ENCODE peak calls at places on chromosome 1, in nine cellular contexts. U, Q, I, N, O, A, T, E and H are unnamed samples. For H3K9me3, the result is how much of the 10 kb centered on the place peaks cover.

GRCh38 chr1:173330149-173330951 is 123.2 kb upstream of the TNFSF4 start:
- DNase-seq in Q (no peak), T (peak), O (no peak), E (no peak), N (no peak), A (no peak), U (no peak), I (no peak), H (no peak)

GRCh38 chr1:168081373-168082007 is 55.2 kb downstream of the GPR161 start:
- DNase-seq in T (peak), U (no peak), N (no peak), Q (peak), O (no peak), E (peak), A (no peak), I (no peak), H (no peak)

GRCh38 chr1:87176514-87176913 is 152.2 kb upstream of the LMO4 start:
- DNase-seq in A (no peak), Q (no peak), T (no peak), N (no peak), E (no peak), U (no peak), I (no peak), O (no peak), H (no peak)

GRCh38 chr1:181134543-181135461 is 46.3 kb downstream of the IER5 start:
- DNase-seq in E (peak), I (peak), T (peak), U (no peak), Q (peak), A (no peak), O (no peak), N (peak), H (no peak)

GRCh38 chr1:45998218-45998617 is 134.2 kb downstream of the PIK3R3 start:
- DNase-seq in T (no peak), I (no peak), N (no peak), O (no peak), A (no peak), Q (no peak), E (no peak), U (no peak), H (no peak)

GRCh38 chr1:22295856-22296255 is 153.0 kb upstream of the WNT4 start:
- DNase-seq in E (no peak), Q (no peak), O (no peak), T (no peak), A (no peak), N (no peak), U (no peak), I (no peak), H (no peak)

GRCh38 chr1:103220503-103221095 is 112.3 kb upstream of the COL11A1 start:
- DNase-seq in N (no peak), A (no peak), U (no peak), E (no peak), T (peak), Q (no peak), O (no peak), I (no peak), H (no peak)

GRCh38 chr1:229272164-229273158 is 1.6 kb downstream of the RAB4A start:
- DNase-seq in I (no peak), O (no peak), Q (no peak), A (no peak), T (no peak), E (no peak), U (no peak), N (no peak), H (no peak)

GRCh38 chr1:2836333-2836970 is 35.0 kb upstream of the TTC34 start:
- DNase-seq in E (no peak), I (no peak), A (no peak), N (no peak), Q (no peak), U (no peak), O (no peak), T (no peak), H (no peak)

GRCh38 chr1:118119111-118119510 is 65.9 kb downstream of the SPAG17 start:
- DNase-seq in A (no peak), O (no peak), T (no peak), U (no peak), I (no peak), E (no peak), N (no peak), Q (no peak), H (no peak)

GRCh38 chr1:246725191-246725590 is 982 bp downstream of the SCCPDH start:
- DNase-seq in O (no peak), N (no peak), A (no peak), T (no peak), Q (no peak), U (no peak), I (no peak), E (no peak), H (no peak)
- H3K9me3 ChIP-seq in O (under half), N (under half), A (under half), T (under half), Q (under half), U (under half), I (under half), E (under half), H (under half)

GRCh38 chr1:18414321-18414720 is 66.4 kb upstream of the KLHDC7A start:
- DNase-seq in U (no peak), O (no peak), T (no peak), A (no peak), Q (no peak), I (peak), E (no peak), N (no peak), H (no peak)
- H3K9me3 ChIP-seq in U (under half), O (under half), T (under half), A (under half), Q (under half), I (under half), E (under half), N (under half), H (under half)

DNA sequence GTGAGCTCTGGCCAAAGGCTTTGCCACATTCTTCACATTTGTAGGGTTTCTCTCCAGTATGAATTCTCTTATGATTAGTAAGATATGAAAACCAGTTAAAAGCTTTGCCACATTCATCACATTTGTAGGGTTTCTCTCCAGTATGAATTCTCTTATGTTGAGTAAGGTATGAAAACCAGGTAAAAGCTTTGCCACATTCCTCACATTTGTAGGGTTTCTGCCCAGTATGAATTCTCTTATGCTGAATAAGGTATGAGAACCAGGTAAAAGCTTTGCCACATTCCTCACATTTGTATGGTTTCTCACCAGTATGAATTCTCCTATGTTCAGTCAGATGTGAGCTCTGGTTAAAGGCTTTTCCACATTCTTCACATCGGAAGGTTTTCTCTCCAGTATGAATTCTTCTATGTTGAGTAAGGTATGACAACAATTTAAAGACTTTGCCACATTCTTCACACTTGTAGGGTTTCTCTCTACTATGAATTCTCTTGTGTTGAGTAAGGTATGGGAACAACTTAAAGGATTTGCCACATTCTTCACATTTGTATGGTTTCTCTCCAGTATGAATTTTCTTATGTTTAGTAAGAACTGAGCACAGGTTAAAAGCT is 20.7 kb downstream of the ZNF695 start:
- DNase-seq in Q (no peak), U (no peak), N (no peak), I (no peak), T (no peak), A (no peak), E (no peak), O (no peak), H (no peak)
- H3K9me3 ChIP-seq in Q (under half), U (half or more), N (half or more), I (half or more), T (under half), A (under half), E (under half), O (under half), H (under half)

DNA sequence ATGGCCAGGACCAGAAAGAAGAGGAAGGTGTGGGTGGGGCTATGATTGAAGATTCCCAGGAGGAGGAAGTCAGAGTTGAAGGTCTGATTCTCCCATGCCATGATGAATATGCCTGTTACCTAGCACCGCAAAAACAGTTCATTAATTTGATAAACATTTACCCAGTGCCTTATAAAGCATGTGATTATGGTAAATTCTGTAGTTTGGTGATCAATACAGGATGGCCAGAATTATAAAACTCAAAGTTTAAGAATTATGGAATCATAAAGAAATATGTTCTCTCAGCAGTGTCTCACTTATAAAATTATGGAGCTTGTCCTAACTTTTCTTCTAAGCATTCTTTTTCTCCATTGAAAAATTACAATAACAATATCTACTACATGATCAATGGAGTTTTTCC is at the start of gene OR2M7:
- DNase-seq in N (no peak), Q (no peak), T (no peak), I (no peak), U (no peak), O (no peak), A (no peak), E (no peak), H (no peak)
- H3K9me3 ChIP-seq in N (under half), Q (under half), T (under half), I (under half), U (half or more), O (under half), A (under half), E (under half), H (under half)